ENCODE peak calls at places on chromosome 3, in four cellular contexts. One of them, this sample, is unnamed.

GRCh38 chr3:190504354-190505125 is 9.3 kb upstream of the IL1RAP start:
- DNase-seq in gastrocnemius medialis: no peak
- DNase-seq in OCI-LY7: peak
- DNase-seq in stimulated activated CD8-positive, alpha-beta memory T cell treated with anti-CD3 and anti-CD28 coated beads, Interleukin-4, amount 100 ng/mL, for 24 hours: no peak
- DNase-seq in this sample: no peak

GRCh38 chr3:170154569-170155143 is 26.9 kb downstream of the PHC3 start:
- DNase-seq in gastrocnemius medialis: no peak
- DNase-seq in OCI-LY7: peak
- DNase-seq in stimulated activated CD8-positive, alpha-beta memory T cell treated with anti-CD3 and anti-CD28 coated beads, Interleukin-4, amount 100 ng/mL, for 24 hours: no peak
- DNase-seq in this sample: no peak

GRCh38 chr3:13707456-13707855 is 158.5 kb downstream of the FBLN2 start:
- DNase-seq in gastrocnemius medialis: no peak
- DNase-seq in OCI-LY7: no peak
- DNase-seq in stimulated activated CD8-positive, alpha-beta memory T cell treated with anti-CD3 and anti-CD28 coated beads, Interleukin-4, amount 100 ng/mL, for 24 hours: no peak
- DNase-seq in this sample: no peak

GRCh38 chr3:36525115-36525711 is 144.9 kb downstream of the STAC start:
- DNase-seq in gastrocnemius medialis: no peak
- DNase-seq in OCI-LY7: no peak
- DNase-seq in stimulated activated CD8-positive, alpha-beta memory T cell treated with anti-CD3 and anti-CD28 coated beads, Interleukin-4, amount 100 ng/mL, for 24 hours: no peak
- DNase-seq in this sample: peak

GRCh38 chr3:156693166-156693565 is 18.8 kb downstream of the TIPARP start:
- DNase-seq in gastrocnemius medialis: no peak
- DNase-seq in OCI-LY7: no peak
- DNase-seq in stimulated activated CD8-positive, alpha-beta memory T cell treated with anti-CD3 and anti-CD28 coated beads, Interleukin-4, amount 100 ng/mL, for 24 hours: no peak
- DNase-seq in this sample: no peak

GRCh38 chr3:39361252-39361927 is 21.8 kb upstream of the SLC25A38 start:
- DNase-seq in gastrocnemius medialis: no peak
- DNase-seq in OCI-LY7: no peak
- DNase-seq in stimulated activated CD8-positive, alpha-beta memory T cell treated with anti-CD3 and anti-CD28 coated beads, Interleukin-4, amount 100 ng/mL, for 24 hours: peak
- DNase-seq in this sample: no peak

GRCh38 chr3:128794788-128795649 is 69.0 kb downstream of the RAB7A start:
- DNase-seq in gastrocnemius medialis: peak
- DNase-seq in OCI-LY7: peak
- DNase-seq in stimulated activated CD8-positive, alpha-beta memory T cell treated with anti-CD3 and anti-CD28 coated beads, Interleukin-4, amount 100 ng/mL, for 24 hours: peak
- DNase-seq in this sample: peak

GRCh38 chr3:192929755-192930491 is 12.3 kb upstream of the MB21D2 start:
- DNase-seq in gastrocnemius medialis: no peak
- DNase-seq in OCI-LY7: no peak
- DNase-seq in stimulated activated CD8-positive, alpha-beta memory T cell treated with anti-CD3 and anti-CD28 coated beads, Interleukin-4, amount 100 ng/mL, for 24 hours: no peak
- DNase-seq in this sample: no peak

GRCh38 chr3:46881819-46882376 is 4.4 kb downstream of the PTH1R start:
- DNase-seq in gastrocnemius medialis: no peak
- DNase-seq in OCI-LY7: no peak
- DNase-seq in stimulated activated CD8-positive, alpha-beta memory T cell treated with anti-CD3 and anti-CD28 coated beads, Interleukin-4, amount 100 ng/mL, for 24 hours: no peak
- DNase-seq in this sample: peak

GRCh38 chr3:129610276-129610675 is 3.8 kb upstream of the PLXND1 start:
- DNase-seq in gastrocnemius medialis: no peak
- DNase-seq in OCI-LY7: no peak
- DNase-seq in stimulated activated CD8-positive, alpha-beta memory T cell treated with anti-CD3 and anti-CD28 coated beads, Interleukin-4, amount 100 ng/mL, for 24 hours: no peak
- DNase-seq in this sample: no peak

GRCh38 chr3:182414586-182414985 is 378.7 kb upstream of the ATP11B start:
- DNase-seq in gastrocnemius medialis: no peak
- DNase-seq in OCI-LY7: no peak
- DNase-seq in stimulated activated CD8-positive, alpha-beta memory T cell treated with anti-CD3 and anti-CD28 coated beads, Interleukin-4, amount 100 ng/mL, for 24 hours: no peak
- DNase-seq in this sample: no peak

GRCh38 chr3:197352382-197352781 is 54.0 kb upstream of the DLG1 start:
- DNase-seq in gastrocnemius medialis: peak
- DNase-seq in OCI-LY7: no peak
- DNase-seq in stimulated activated CD8-positive, alpha-beta memory T cell treated with anti-CD3 and anti-CD28 coated beads, Interleukin-4, amount 100 ng/mL, for 24 hours: no peak
- DNase-seq in this sample: peak

GRCh38 chr3:143465638-143466037 is 346.1 kb downstream of the CHST2 start:
- DNase-seq in gastrocnemius medialis: no peak
- DNase-seq in OCI-LY7: no peak
- DNase-seq in stimulated activated CD8-positive, alpha-beta memory T cell treated with anti-CD3 and anti-CD28 coated beads, Interleukin-4, amount 100 ng/mL, for 24 hours: no peak
- DNase-seq in this sample: no peak

This sample was measured in fibroblast of villous mesenchyme.